ENCODE peak calls at places on chromosome 10, in four cellular contexts. One of them, this sample, is unnamed.

GRCh38 chr10:87524296-87524695 is 19.6 kb downstream of the MINPP1 start:
- DNase-seq in IMR-90: no peak
- DNase-seq in H1: no peak
- DNase-seq in mesendoderm: no peak
- DNase-seq in this sample: no peak

GRCh38 chr10:82529064-82529463 is 654.1 kb downstream of the NRG3 start:
- DNase-seq in H1: no peak
- DNase-seq in IMR-90: no peak
- DNase-seq in mesendoderm: no peak
- DNase-seq in this sample: no peak

GRCh38 chr10:125599194-125599593 is 83.8 kb downstream of the TEX36 start:
- DNase-seq in mesendoderm: no peak
- DNase-seq in H1: no peak
- DNase-seq in IMR-90: no peak
- DNase-seq in this sample: no peak

GRCh38 chr10:100858258-100858657 is 54.5 kb upstream of the SLF2 start:
- DNase-seq in mesendoderm: no peak
- DNase-seq in H1: no peak
- DNase-seq in IMR-90: no peak
- DNase-seq in this sample: no peak

GRCh38 chr10:96541921-96542320 is 28.2 kb upstream of the TLL2 start:
- DNase-seq in H1: no peak
- DNase-seq in mesendoderm: no peak
- DNase-seq in IMR-90: peak
- DNase-seq in this sample: no peak

GRCh38 chr10:1368772-1369171 is 312.6 kb downstream of the WDR37 start:
- DNase-seq in IMR-90: no peak
- DNase-seq in H1: peak
- DNase-seq in mesendoderm: peak
- DNase-seq in this sample: peak

GRCh38 chr10:125812128-125812527 is 10.9 kb downstream of the UROS start:
- DNase-seq in H1: no peak
- DNase-seq in IMR-90: peak
- DNase-seq in mesendoderm: no peak
- DNase-seq in this sample: no peak

GRCh38 chr10:15879058-15879457 is 18.8 kb upstream of the MINDY3 start:
- DNase-seq in IMR-90: peak
- DNase-seq in mesendoderm: peak
- DNase-seq in H1: no peak
- DNase-seq in this sample: no peak

GRCh38 chr10:124886195-124886594 is 55.7 kb upstream of the ZRANB1 start:
- DNase-seq in mesendoderm: no peak
- DNase-seq in IMR-90: no peak
- DNase-seq in H1: no peak
- DNase-seq in this sample: no peak

GRCh38 chr10:94042001-94042813 is 48.5 kb downstream of the PLCE1 start:
- DNase-seq in IMR-90: peak
- DNase-seq in mesendoderm: peak
- DNase-seq in H1: no peak
- DNase-seq in this sample: peak

GRCh38 chr10:124020871-124021823 is 72.3 kb downstream of the CHST15 start:
- DNase-seq in IMR-90: no peak
- DNase-seq in mesendoderm: no peak
- DNase-seq in H1: peak
- DNase-seq in this sample: peak

GRCh38 chr10:70328987-70329386 is 45.2 kb upstream of the NPFFR1 start:
- DNase-seq in IMR-90: peak
- DNase-seq in H1: no peak
- DNase-seq in mesendoderm: no peak
- DNase-seq in this sample: no peak

GRCh38 chr10:35348609-35349388 is 12.5 kb downstream of the CCNY start:
- DNase-seq in IMR-90: no peak
- DNase-seq in mesendoderm: no peak
- DNase-seq in H1: no peak
- DNase-seq in this sample: no peak

GRCh38 chr10:110502851-110503301 is 5.2 kb downstream of the DUSP5 start:
- DNase-seq in IMR-90: peak
- DNase-seq in H1: no peak
- DNase-seq in mesendoderm: no peak
- DNase-seq in this sample: no peak

GRCh38 chr10:102769375-102770107 is 25.8 kb downstream of the WBP1L start:
- DNase-seq in IMR-90: peak
- DNase-seq in H1: no peak
- DNase-seq in mesendoderm: peak
- DNase-seq in this sample: no peak

GRCh38 chr10:132913559-132914115 is 28.7 kb downstream of the CFAP46 start:
- DNase-seq in H1: no peak
- DNase-seq in mesendoderm: no peak
- DNase-seq in IMR-90: no peak
- DNase-seq in this sample: no peak

GRCh38 chr10:49518982-49519578 is 19.8 kb downstream of the ERCC6 start:
- DNase-seq in mesendoderm: peak
- DNase-seq in IMR-90: peak
- DNase-seq in H1: no peak
- DNase-seq in this sample: peak

GRCh38 chr10:60140681-60141632 is 234.6 kb upstream of the CCDC6 start:
- DNase-seq in IMR-90: peak
- DNase-seq in mesendoderm: peak
- DNase-seq in H1: no peak
- DNase-seq in this sample: peak

GRCh38 chr10:22649390-22649841 is 65.0 kb downstream of the PIP4K2A start:
- DNase-seq in IMR-90: no peak
- DNase-seq in H1: no peak
- DNase-seq in mesendoderm: no peak
- DNase-seq in this sample: no peak

GRCh38 chr10:92837462-92837861 is 10.9 kb upstream of the EXOC6 start:
- DNase-seq in mesendoderm: no peak
- DNase-seq in IMR-90: no peak
- DNase-seq in H1: no peak
- DNase-seq in this sample: no peak

GRCh38 chr10:3224241-3224640 is 51.7 kb upstream of the PITRM1 start:
- DNase-seq in mesendoderm: no peak
- DNase-seq in IMR-90: no peak
- DNase-seq in H1: no peak
- DNase-seq in this sample: no peak
- H2BK120ac ChIP-seq in mesendoderm: no peak
- H2BK120ac ChIP-seq in IMR-90: no peak
- H2BK120ac ChIP-seq in H1: no peak
- H2BK120ac ChIP-seq in this sample: no peak

GRCh38 chr10:129773359-129773990 is 190.6 kb downstream of the EBF3 start:
- DNase-seq in H1: no peak
- DNase-seq in mesendoderm: no peak
- DNase-seq in IMR-90: no peak
- DNase-seq in this sample: peak

GRCh38 chr10:129774736-129775401 is 189.2 kb downstream of the EBF3 start:
- DNase-seq in mesendoderm: no peak
- DNase-seq in H1: no peak
- DNase-seq in IMR-90: no peak
- DNase-seq in this sample: peak

GRCh38 chr10:129772472-129773358 is 191.4 kb downstream of the EBF3 start:
- DNase-seq in H1: no peak
- DNase-seq in mesendoderm: no peak
- DNase-seq in IMR-90: no peak
- DNase-seq in this sample: peak

GRCh38 chr10:129775681-129776080 is 188.4 kb downstream of the EBF3 start:
- DNase-seq in IMR-90: no peak
- DNase-seq in H1: no peak
- DNase-seq in mesendoderm: no peak
- DNase-seq in this sample: peak

GRCh38 chr10:129774082-129774735 is 189.9 kb downstream of the EBF3 start:
- DNase-seq in IMR-90: no peak
- DNase-seq in mesendoderm: no peak
- DNase-seq in H1: no peak
- DNase-seq in this sample: peak
- H3K56ac ChIP-seq in IMR-90: no peak
- H3K56ac ChIP-seq in mesendoderm: no peak
- H3K56ac ChIP-seq in H1: no peak
- H3K56ac ChIP-seq in this sample: no peak

DNA sequence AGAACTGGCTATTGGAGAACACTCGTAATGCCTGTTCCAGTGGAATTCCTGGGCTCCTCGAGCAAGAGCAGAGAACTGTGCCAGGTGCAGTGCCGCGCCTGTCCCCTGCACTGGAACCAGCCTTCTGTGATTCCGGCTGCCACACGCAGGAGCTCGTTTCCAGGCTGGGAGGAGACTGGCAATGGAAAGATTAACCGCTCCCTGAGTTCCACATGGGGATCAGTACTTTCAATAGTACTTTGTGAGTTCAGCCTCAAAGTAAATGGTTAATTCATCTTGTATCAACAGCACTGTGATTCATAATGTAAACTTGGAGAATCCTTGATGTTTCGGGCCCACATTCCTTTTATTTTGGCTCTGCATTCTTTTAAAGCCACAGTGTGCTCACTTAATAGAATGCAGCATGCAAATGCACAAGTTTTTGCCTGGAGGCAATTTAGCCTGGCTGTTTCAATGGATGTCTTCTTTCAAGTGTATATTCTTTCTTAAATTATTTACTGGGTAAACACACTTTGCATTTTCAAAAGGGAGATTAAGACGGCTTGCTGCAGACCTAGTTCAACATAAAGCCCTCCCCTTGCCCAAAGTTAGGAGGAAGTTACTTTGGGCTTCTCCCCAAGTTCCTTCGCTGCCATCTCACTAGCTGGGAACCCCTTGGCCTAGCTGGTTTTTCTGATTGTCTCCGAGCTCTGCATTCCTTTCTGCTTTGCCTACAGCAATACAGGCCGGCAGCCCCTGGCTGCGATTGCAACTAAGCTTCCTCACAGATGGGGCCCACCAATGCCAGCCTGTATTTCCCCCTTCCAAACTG is 138.1 kb upstream of the TCF7L2 start:
- DNase-seq in IMR-90: peak
- DNase-seq in H1: peak
- DNase-seq in mesendoderm: peak
- DNase-seq in this sample: peak
- H2BK120ac ChIP-seq in IMR-90: peak
- H2BK120ac ChIP-seq in H1: peak
- H2BK120ac ChIP-seq in mesendoderm: no peak
- H2BK120ac ChIP-seq in this sample: no peak

DNA sequence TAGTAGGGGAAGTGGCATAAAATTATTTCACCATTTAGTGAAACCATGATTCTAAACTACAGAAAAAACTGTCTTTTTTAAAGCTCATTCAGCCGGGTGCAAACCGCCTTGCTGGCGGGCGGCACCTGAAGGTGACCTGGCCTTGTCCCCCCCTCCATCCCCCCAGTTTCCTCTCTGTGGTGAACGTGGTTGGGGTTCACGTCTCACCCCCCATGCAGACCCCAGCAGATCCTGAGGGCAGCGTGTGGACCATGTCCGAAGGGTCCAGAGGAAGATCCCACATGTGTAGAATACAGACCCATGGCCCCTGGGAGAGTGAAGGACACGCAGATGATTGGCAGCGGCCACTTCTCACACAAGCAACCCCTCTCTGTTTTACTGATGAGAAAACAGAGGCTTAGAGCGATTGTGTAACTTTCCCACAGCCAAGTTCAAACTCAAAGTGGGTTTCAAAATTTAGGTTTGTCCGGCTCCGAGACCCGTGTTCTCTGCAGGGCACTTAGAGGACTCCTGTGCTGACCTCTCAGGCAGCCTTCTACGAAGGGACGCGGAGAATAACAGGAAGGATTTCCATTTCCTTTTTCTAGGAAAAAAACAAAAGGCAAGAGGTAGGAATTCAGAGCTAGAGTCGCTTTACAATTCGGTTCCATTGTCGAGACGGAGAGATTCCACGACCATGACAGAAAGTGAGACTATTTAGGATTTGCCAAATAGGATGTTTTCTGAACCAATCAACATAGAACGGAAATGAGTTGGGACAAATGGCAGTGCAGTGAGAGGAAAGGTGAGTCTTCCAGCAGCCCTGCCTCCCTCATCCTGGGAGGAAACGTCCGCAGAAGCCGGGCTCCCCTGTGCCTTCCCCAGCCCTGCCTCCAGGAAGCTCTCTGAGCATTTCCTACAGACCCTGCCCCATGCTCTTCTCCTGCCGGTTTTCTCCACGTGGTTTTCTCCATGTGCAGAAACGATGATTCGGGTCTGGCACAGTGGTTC is 67.6 kb upstream of the PITRM1 start:
- DNase-seq in mesendoderm: peak
- DNase-seq in H1: no peak
- DNase-seq in IMR-90: no peak
- DNase-seq in this sample: no peak
- H3K56ac ChIP-seq in mesendoderm: peak
- H3K56ac ChIP-seq in H1: no peak
- H3K56ac ChIP-seq in IMR-90: no peak
- H3K56ac ChIP-seq in this sample: no peak

GRCh38 chr10:29862926-29863614 is 196.3 kb downstream of the JCAD start:
- DNase-seq in mesendoderm: no peak
- DNase-seq in IMR-90: peak
- DNase-seq in H1: no peak
- DNase-seq in this sample: no peak
- H2BK120ac ChIP-seq in mesendoderm: no peak
- H2BK120ac ChIP-seq in IMR-90: peak
- H2BK120ac ChIP-seq in H1: no peak
- H2BK120ac ChIP-seq in this sample: no peak

GRCh38 chr10:119396709-119397071 is 145.8 kb downstream of the RGS10 start:
- DNase-seq in H1: no peak
- DNase-seq in mesendoderm: no peak
- DNase-seq in IMR-90: no peak
- DNase-seq in this sample: no peak

GRCh38 chr10:119398996-119399395 is 143.5 kb downstream of the RGS10 start:
- DNase-seq in H1: no peak
- DNase-seq in IMR-90: peak
- DNase-seq in mesendoderm: no peak
- DNase-seq in this sample: no peak

GRCh38 chr10:119395287-119396007 is 147.1 kb downstream of the RGS10 start:
- DNase-seq in mesendoderm: peak
- DNase-seq in H1: no peak
- DNase-seq in IMR-90: peak
- DNase-seq in this sample: no peak

GRCh38 chr10:119396008-119396708 is 146.4 kb downstream of the RGS10 start:
- DNase-seq in H1: no peak
- DNase-seq in mesendoderm: no peak
- DNase-seq in IMR-90: no peak
- DNase-seq in this sample: no peak

DNA sequence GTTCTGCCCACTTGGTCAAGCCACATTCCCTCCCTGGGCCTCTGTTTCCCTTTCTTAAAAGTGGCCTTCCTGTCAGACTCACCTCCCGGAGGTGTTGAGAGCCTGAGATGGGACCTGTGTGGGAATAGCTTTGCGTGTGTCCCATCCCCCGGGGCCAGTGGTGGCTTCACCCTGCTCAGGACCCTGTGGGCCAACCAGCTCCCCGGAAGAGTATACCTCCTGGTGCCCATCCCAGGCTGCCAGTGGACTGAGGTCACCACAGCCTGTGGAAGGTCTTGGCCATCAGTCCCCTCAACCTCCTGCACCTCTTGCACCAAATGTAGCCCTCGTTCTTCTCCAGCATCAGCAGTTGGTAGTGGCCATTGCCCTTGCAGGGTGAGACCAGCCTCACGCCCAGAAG is 145.1 kb downstream of the RGS10 start:
- DNase-seq in mesendoderm: no peak
- DNase-seq in IMR-90: no peak
- DNase-seq in H1: no peak
- DNase-seq in this sample: no peak
- H3K56ac ChIP-seq in mesendoderm: no peak
- H3K56ac ChIP-seq in IMR-90: no peak
- H3K56ac ChIP-seq in H1: no peak
- H3K56ac ChIP-seq in this sample: no peak

This sample was measured in H9.